ENCODE peak calls at places on chromosomes 4 and X, in eight cellular contexts. L is tibial nerve; Q is Peyer's patch; D is occipital lobe; C is GF-D8; X is NCI-H1417; R is activated CD4-positive, alpha-beta T cell treated with anti-CD3 and anti-CD28 coated beads, Interleukin-2, amount 50 U/mL, for 24 hours; I is CD8-positive, alpha-beta memory T cell. P is an unnamed sample.

GRCh38 chr4:108168213-108168671 is 490 bp downstream of the LEF1 start:
- DNase-seq in X (peak), Q (no peak), D (no peak), R (no peak), C (no peak), I (no peak), L (no peak), P (no peak)

GRCh38 chr4:95779447-95779846 is 60.4 kb upstream of the PDHA2 start:
- DNase-seq in D (no peak), C (no peak), X (no peak), R (no peak), L (no peak), Q (no peak), I (no peak), P (no peak)

GRCh38 chr4:38154251-38154650 is 194.1 kb downstream of the PTTG2 start:
- DNase-seq in X (no peak), Q (no peak), L (no peak), D (no peak), R (no peak), I (no peak), C (no peak), P (no peak)

GRCh38 chrX:16222123-16222522 is 54.8 kb downstream of the MAGEB17 start:
- DNase-seq in L (no peak), X (no peak), Q (no peak), I (no peak), D (no peak), C (no peak), R (no peak), P (no peak)

GRCh38 chrX:69173906-69174305 is 8.7 kb upstream of the PJA1 start:
- DNase-seq in C (no peak), L (no peak), R (no peak), D (no peak), Q (no peak), X (no peak), I (no peak), P (no peak)

GRCh38 chrX:136684120-136684519 is 36.2 kb downstream of the CD40LG start:
- DNase-seq in I (no peak), Q (no peak), X (no peak), D (no peak), C (no peak), L (no peak), R (no peak), P (no peak)

GRCh38 chrX:52140020-52140419 is 44.7 kb upstream of the MAGED4 start:
- DNase-seq in X (no peak), I (no peak), L (no peak), R (no peak), Q (no peak), D (no peak), C (no peak), P (no peak)

GRCh38 chr4:95124906-95125504 is 367.2 kb downstream of the BMPR1B start:
- DNase-seq in D (peak), I (no peak), L (peak), X (peak), Q (no peak), R (no peak), C (no peak), P (no peak)

GRCh38 chrX:50769389-50770063 is 44.5 kb downstream of the SHROOM4 start:
- DNase-seq in R (no peak), I (no peak), C (no peak), L (no peak), D (peak), Q (peak), X (peak), P (peak)

GRCh38 chrX:110454336-110454735 is 95.7 kb downstream of the RTL9 start:
- DNase-seq in D (no peak), Q (no peak), C (no peak), L (no peak), R (no peak), I (no peak), X (no peak), P (no peak)